ENCODE peak calls at places on chromosomes 13 and 19, in eight cellular contexts. O is progenitor cell of endocrine pancreas; P is neural progenitor cell; Y is activated naive CD4-positive, alpha-beta T cell treated with anti-CD3 and anti-CD28 coated beads, Interleukin-2, amount 10 ng/mL, durations not matched to agents 7 days and 5 days; G is heart right ventricle; V is left ventricle myocardium superior; I is astrocyte of the spinal cord; C is head of caudate nucleus. Q is an unnamed sample.

GRCh38 chr13:74250738-74251190 is 116.6 kb upstream of the KLF12 start:
- DNase-seq in P (no peak), O (no peak), Y (no peak), I (peak; percentile 59), V (no peak), C (no peak), G (no peak), Q (no peak)

GRCh38 chr13:73248711-73249580 is 190.1 kb downstream of the KLF5 start:
- DNase-seq in C (no peak), G (no peak), Y (no peak), O (no peak), V (no peak), P (no peak), I (no peak), Q (no peak)

GRCh38 chr13:98269386-98269785 is 92.3 kb upstream of the RNF113B start:
- DNase-seq in O (no peak), G (no peak), Y (no peak), C (no peak), P (no peak), V (no peak), I (no peak), Q (no peak)

GRCh38 chr13:49488563-49488962 is 7.2 kb upstream of the PHF11 start:
- DNase-seq in C (no peak), Y (no peak), P (no peak), I (no peak), G (no peak), O (no peak), V (no peak), Q (no peak)

GRCh38 chr19:49151339-49152217 is 3.6 kb downstream of the HRC start:
- DNase-seq in Y (peak; percentile 58), G (peak; percentile 70), V (peak; percentile 75), P (peak; percentile 89), I (no peak), O (peak; percentile 62), C (no peak), Q (no peak)

GRCh38 chr13:93262729-93263128 is 36.1 kb downstream of the GPC6 start:
- DNase-seq in V (no peak), P (no peak), C (no peak), O (no peak), Y (no peak), I (peak; percentile 71), G (no peak), Q (no peak)

GRCh38 chr19:1065606-1066109 is 1.3 kb upstream of the ARHGAP45 start:
- DNase-seq in O (no peak), Y (peak; percentile 22), P (no peak), V (no peak), C (no peak), I (no peak), G (no peak), Q (no peak)

GRCh38 chr13:109369357-109370052 is 416.9 kb downstream of the IRS2 start:
- DNase-seq in C (no peak), Y (no peak), P (no peak), G (no peak), I (no peak), V (no peak), O (no peak), Q (no peak)

GRCh38 chr13:57630661-57631606 is 610 bp upstream of the PCDH17 start:
- DNase-seq in I (peak; percentile 67), C (peak; percentile 43), O (no peak), G (no peak), P (peak; percentile 37), Y (no peak), V (no peak), Q (no peak)

GRCh38 chr19:6402834-6403608 is 10.1 kb upstream of the GTF2F1 start:
- DNase-seq in G (no peak), Y (no peak), V (peak; percentile 59), C (peak; percentile 74), I (peak; percentile 72), O (no peak), P (peak; percentile 23), Q (no peak)

GRCh38 chr13:44816701-44817684 is 172.3 kb downstream of the NUFIP1 start:
- DNase-seq in I (peak; percentile 49), V (no peak), O (no peak), C (no peak), Y (no peak), P (no peak), G (no peak), Q (no peak)

GRCh38 chr19:35290381-35291135 is 1.4 kb upstream of the MAG start:
- DNase-seq in C (peak; percentile 70), I (no peak), V (no peak), P (no peak), G (no peak), O (no peak), Y (no peak), Q (no peak)

Q was measured in naive thymus-derived CD4-positive, alpha-beta T cell.